ENCODE peak calls at places on chromosomes 6 and 20, in seven cellular contexts. One of them, this sample, is unnamed.
A peak's percentile ranks its signal among the peaks of the same experiment; 100 is the strongest.

GRCh38 chr20:37944456-37944981 is 41.6 kb downstream of the VSTM2L start:
- DNase-seq in H1: peak; percentile 40
- DNase-seq in H9: peak; percentile 25
- DNase-seq in IMR-90: no peak
- DNase-seq in mesenchymal stem cell: no peak
- DNase-seq in mesendoderm: no peak
- DNase-seq in neuronal stem cell: no peak
- DNase-seq in this sample: no peak

GRCh38 chr6:51618563-51618962 is 468.9 kb downstream of the PKHD1 start:
- DNase-seq in H1: no peak
- DNase-seq in H9: no peak
- DNase-seq in IMR-90: no peak
- DNase-seq in mesenchymal stem cell: no peak
- DNase-seq in mesendoderm: peak; percentile 36
- DNase-seq in neuronal stem cell: peak; percentile 2
- DNase-seq in this sample: no peak

GRCh38 chr20:63321148-63321831 is 28.3 kb downstream of the COL20A1 start:
- DNase-seq in H1: no peak
- DNase-seq in H9: no peak
- DNase-seq in IMR-90: peak; percentile 40
- DNase-seq in mesenchymal stem cell: no peak
- DNase-seq in mesendoderm: no peak
- DNase-seq in neuronal stem cell: no peak
- DNase-seq in this sample: no peak

GRCh38 chr20:57451759-57452661 is 60.8 kb downstream of the RBM38 start:
- DNase-seq in H1: no peak
- DNase-seq in H9: no peak
- DNase-seq in IMR-90: no peak
- DNase-seq in mesenchymal stem cell: no peak
- DNase-seq in mesendoderm: no peak
- DNase-seq in neuronal stem cell: no peak
- DNase-seq in this sample: no peak

GRCh38 chr6:20708367-20709124 is 174.3 kb downstream of the CDKAL1 start:
- DNase-seq in H1: no peak
- DNase-seq in H9: no peak
- DNase-seq in IMR-90: peak; percentile 31
- DNase-seq in mesenchymal stem cell: no peak
- DNase-seq in mesendoderm: peak; percentile 19
- DNase-seq in neuronal stem cell: no peak
- DNase-seq in this sample: no peak

GRCh38 chr6:142695016-142695415 is 250.0 kb downstream of the HIVEP2 start:
- DNase-seq in H1: no peak
- DNase-seq in H9: no peak
- DNase-seq in IMR-90: peak; percentile 35
- DNase-seq in mesenchymal stem cell: no peak
- DNase-seq in mesendoderm: no peak
- DNase-seq in neuronal stem cell: no peak
- DNase-seq in this sample: no peak

GRCh38 chr6:148868314-148868713 is 121.5 kb downstream of the UST start:
- DNase-seq in H1: no peak
- DNase-seq in H9: no peak
- DNase-seq in IMR-90: peak; percentile 86
- DNase-seq in mesenchymal stem cell: peak; percentile 63
- DNase-seq in mesendoderm: no peak
- DNase-seq in neuronal stem cell: no peak
- DNase-seq in this sample: no peak

GRCh38 chr6:132780770-132781371 is 17.6 kb downstream of the SLC18B1 start:
- DNase-seq in H1: no peak
- DNase-seq in H9: no peak
- DNase-seq in IMR-90: peak; percentile 63
- DNase-seq in mesenchymal stem cell: peak; percentile 41
- DNase-seq in mesendoderm: peak; percentile 27
- DNase-seq in neuronal stem cell: no peak
- DNase-seq in this sample: no peak

GRCh38 chr6:31652925-31653724 is 664 bp upstream of the BAG6 start:
- DNase-seq in H1: no peak
- DNase-seq in H9: peak; percentile 93
- DNase-seq in IMR-90: no peak
- DNase-seq in mesenchymal stem cell: peak; percentile 96
- DNase-seq in mesendoderm: peak; percentile 98
- DNase-seq in neuronal stem cell: peak; percentile 21
- DNase-seq in this sample: no peak

GRCh38 chr6:37714836-37715425 is 17.2 kb upstream of the MDGA1 start:
- DNase-seq in H1: no peak
- DNase-seq in H9: no peak
- DNase-seq in IMR-90: peak; percentile 66
- DNase-seq in mesenchymal stem cell: peak; percentile 52
- DNase-seq in mesendoderm: no peak
- DNase-seq in neuronal stem cell: no peak
- DNase-seq in this sample: no peak

GRCh38 chr20:4832469-4832868 is 110.8 kb downstream of the PRND start:
- DNase-seq in H1: no peak
- DNase-seq in H9: no peak
- DNase-seq in IMR-90: no peak
- DNase-seq in mesenchymal stem cell: no peak
- DNase-seq in mesendoderm: no peak
- DNase-seq in neuronal stem cell: no peak
- DNase-seq in this sample: no peak

GRCh38 chr6:11854418-11855165 is 76.0 kb upstream of the ADTRP start:
- DNase-seq in H1: no peak
- DNase-seq in H9: no peak
- DNase-seq in IMR-90: peak; percentile 89
- DNase-seq in mesenchymal stem cell: peak; percentile 82
- DNase-seq in mesendoderm: no peak
- DNase-seq in neuronal stem cell: no peak
- DNase-seq in this sample: peak; percentile 36

GRCh38 chr6:128914051-128914450 is 31.1 kb downstream of the LAMA2 start:
- DNase-seq in H1: no peak
- DNase-seq in H9: no peak
- DNase-seq in IMR-90: no peak
- DNase-seq in mesenchymal stem cell: no peak
- DNase-seq in mesendoderm: no peak
- DNase-seq in neuronal stem cell: no peak
- DNase-seq in this sample: no peak

GRCh38 chr20:51953731-51954340 is 151.5 kb upstream of the SALL4 start:
- DNase-seq in H1: no peak
- DNase-seq in H9: no peak
- DNase-seq in IMR-90: no peak
- DNase-seq in mesenchymal stem cell: no peak
- DNase-seq in mesendoderm: no peak
- DNase-seq in neuronal stem cell: no peak
- DNase-seq in this sample: no peak

GRCh38 chr6:84623956-84624680 is 140.3 kb downstream of the TBX18 start:
- DNase-seq in H1: no peak
- DNase-seq in H9: no peak
- DNase-seq in IMR-90: peak; percentile 84
- DNase-seq in mesenchymal stem cell: peak; percentile 70
- DNase-seq in mesendoderm: peak; percentile 27
- DNase-seq in neuronal stem cell: no peak
- DNase-seq in this sample: peak; percentile 37

GRCh38 chr6:108589244-108589730 is 28.6 kb downstream of the FOXO3 start:
- DNase-seq in H1: peak; percentile 60
- DNase-seq in H9: peak; percentile 89
- DNase-seq in IMR-90: peak; percentile 63
- DNase-seq in mesenchymal stem cell: peak; percentile 88
- DNase-seq in mesendoderm: peak; percentile 95
- DNase-seq in neuronal stem cell: peak; percentile 62
- DNase-seq in this sample: peak; percentile 91

GRCh38 chr20:45342863-45343444 is 5.3 kb downstream of the SDC4 start:
- DNase-seq in H1: no peak
- DNase-seq in H9: no peak
- DNase-seq in IMR-90: no peak
- DNase-seq in mesenchymal stem cell: no peak
- DNase-seq in mesendoderm: no peak
- DNase-seq in neuronal stem cell: no peak
- DNase-seq in this sample: no peak

GRCh38 chr6:11142296-11143027 is 30.9 kb upstream of the ERVFRD-1 start:
- DNase-seq in H1: no peak
- DNase-seq in H9: no peak
- DNase-seq in IMR-90: no peak
- DNase-seq in mesenchymal stem cell: no peak
- DNase-seq in mesendoderm: no peak
- DNase-seq in neuronal stem cell: no peak
- DNase-seq in this sample: no peak

GRCh38 chr6:30154709-30155521 is 6.1 kb downstream of the TRIM10 start:
- DNase-seq in H1: no peak
- DNase-seq in H9: no peak
- DNase-seq in IMR-90: peak; percentile 50
- DNase-seq in mesenchymal stem cell: peak; percentile 7
- DNase-seq in mesendoderm: no peak
- DNase-seq in neuronal stem cell: no peak
- DNase-seq in this sample: no peak

GRCh38 chr6:43715056-43715788 is 27.6 kb upstream of the MRPS18A start:
- DNase-seq in H1: no peak
- DNase-seq in H9: no peak
- DNase-seq in IMR-90: no peak
- DNase-seq in mesenchymal stem cell: no peak
- DNase-seq in mesendoderm: no peak
- DNase-seq in neuronal stem cell: no peak
- DNase-seq in this sample: no peak

GRCh38 chr6:169239181-169239580 is 14.5 kb downstream of the THBS2 start:
- DNase-seq in H1: no peak
- DNase-seq in H9: no peak
- DNase-seq in IMR-90: no peak
- DNase-seq in mesenchymal stem cell: no peak
- DNase-seq in mesendoderm: no peak
- DNase-seq in neuronal stem cell: no peak
- DNase-seq in this sample: no peak

DNA sequence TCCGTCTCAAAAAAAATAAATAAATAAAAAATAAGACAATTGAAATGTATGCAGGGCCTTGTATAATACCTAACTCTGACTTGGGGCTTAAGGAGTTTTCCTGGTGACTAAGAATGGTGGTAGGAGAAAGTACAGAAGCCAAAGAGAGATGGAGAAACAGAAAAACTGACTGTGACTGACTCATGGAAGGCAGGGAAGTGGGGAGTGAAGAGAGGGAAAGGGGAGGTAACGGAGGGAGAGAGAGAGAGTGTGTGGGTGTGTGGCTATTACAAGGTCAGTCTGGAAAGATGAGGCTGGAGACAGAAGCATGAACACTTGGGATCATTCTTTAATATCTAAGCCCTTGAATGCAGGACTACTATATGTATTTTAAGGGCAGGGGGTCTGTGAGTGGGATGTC is 38.5 kb downstream of the SNRNP48 start:
- DNase-seq in H1: no peak
- DNase-seq in H9: no peak
- DNase-seq in IMR-90: peak; percentile 71
- DNase-seq in mesenchymal stem cell: no peak
- DNase-seq in mesendoderm: no peak
- DNase-seq in neuronal stem cell: no peak
- DNase-seq in this sample: no peak
- H4K8ac ChIP-seq in H1: no peak overlapping the region
- H4K8ac ChIP-seq in H9: no peak overlapping the region
- H4K8ac ChIP-seq in IMR-90: no peak overlapping the region
- H4K8ac ChIP-seq in mesenchymal stem cell: no peak overlapping the region
- H4K8ac ChIP-seq in mesendoderm: no peak overlapping the region
- H4K8ac ChIP-seq in neuronal stem cell: no peak overlapping the region
- H4K8ac ChIP-seq in this sample: no peak overlapping the region

DNA sequence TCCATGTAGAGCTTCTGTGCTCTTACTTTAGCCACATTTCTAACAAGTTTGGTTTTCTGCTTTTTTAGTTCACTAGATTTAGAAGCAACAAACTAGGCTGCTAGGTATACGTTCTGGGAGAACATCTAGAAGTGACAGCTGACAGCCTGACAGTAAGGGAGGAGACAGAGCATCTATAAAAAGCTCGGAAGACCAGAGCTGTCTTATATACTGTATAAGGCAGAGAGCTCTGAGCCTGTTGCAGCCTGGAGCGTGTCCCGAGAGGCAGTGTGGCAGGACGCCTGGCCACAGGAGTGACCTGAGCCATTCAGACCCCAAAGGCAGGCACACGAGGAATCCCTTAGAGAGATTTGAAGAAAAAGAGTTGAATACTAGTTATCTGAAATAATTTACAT is 24.6 kb downstream of the PPP1R14C start:
- DNase-seq in H1: no peak
- DNase-seq in H9: no peak
- DNase-seq in IMR-90: no peak
- DNase-seq in mesenchymal stem cell: no peak
- DNase-seq in mesendoderm: no peak
- DNase-seq in neuronal stem cell: no peak
- DNase-seq in this sample: no peak
- H3K23ac ChIP-seq in H1: no peak overlapping the region
- H3K23ac ChIP-seq in H9: no peak overlapping the region
- H3K23ac ChIP-seq in IMR-90: no peak overlapping the region
- H3K23ac ChIP-seq in mesenchymal stem cell: no peak overlapping the region
- H3K23ac ChIP-seq in mesendoderm: no peak overlapping the region
- H3K23ac ChIP-seq in neuronal stem cell: no peak overlapping the region
- H3K23ac ChIP-seq in this sample: no peak overlapping the region

DNA sequence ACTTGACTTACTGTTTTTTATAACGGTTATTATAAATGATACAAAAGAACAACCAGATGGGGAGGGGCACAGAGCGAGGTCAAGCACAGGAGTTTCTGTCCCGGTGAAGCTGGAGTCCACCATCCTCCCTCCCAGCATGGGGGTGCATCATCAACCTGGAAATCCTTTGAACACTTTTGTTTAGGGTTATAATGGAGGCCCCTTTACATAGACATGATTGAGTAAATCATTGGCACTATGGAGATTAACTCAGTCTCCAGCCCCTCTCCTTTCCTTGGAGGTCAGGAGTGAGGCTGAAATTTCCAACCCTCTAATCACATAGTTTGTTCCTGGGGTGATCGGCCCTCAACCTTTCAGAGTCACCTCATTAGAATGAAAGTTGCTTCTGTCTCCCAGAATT is 71.8 kb upstream of the ANKEF1 start:
- DNase-seq in H1: no peak
- DNase-seq in H9: no peak
- DNase-seq in IMR-90: no peak
- DNase-seq in mesenchymal stem cell: no peak
- DNase-seq in mesendoderm: no peak
- DNase-seq in neuronal stem cell: no peak
- DNase-seq in this sample: no peak
- H3K4ac ChIP-seq in H1: no peak overlapping the region
- H3K4ac ChIP-seq in H9: no peak overlapping the region
- H3K4ac ChIP-seq in IMR-90: no peak overlapping the region
- H3K4ac ChIP-seq in mesenchymal stem cell: no peak overlapping the region
- H3K4ac ChIP-seq in mesendoderm: no peak overlapping the region
- H3K4ac ChIP-seq in neuronal stem cell: no peak overlapping the region
- H3K4ac ChIP-seq in this sample: no peak overlapping the region

GRCh38 chr6:16819752-16820151 is 58.5 kb upstream of the ATXN1 start:
- DNase-seq in H1: no peak
- DNase-seq in H9: no peak
- DNase-seq in IMR-90: peak; percentile 30
- DNase-seq in mesenchymal stem cell: no peak
- DNase-seq in mesendoderm: no peak
- DNase-seq in neuronal stem cell: no peak
- DNase-seq in this sample: no peak

GRCh38 chr6:16821834-16822264 is 60.6 kb upstream of the ATXN1 start:
- DNase-seq in H1: no peak
- DNase-seq in H9: no peak
- DNase-seq in IMR-90: no peak
- DNase-seq in mesenchymal stem cell: no peak
- DNase-seq in mesendoderm: no peak
- DNase-seq in neuronal stem cell: no peak
- DNase-seq in this sample: no peak

GRCh38 chr6:16816891-16817290 is 55.6 kb upstream of the ATXN1 start:
- DNase-seq in H1: no peak
- DNase-seq in H9: no peak
- DNase-seq in IMR-90: no peak
- DNase-seq in mesenchymal stem cell: no peak
- DNase-seq in mesendoderm: no peak
- DNase-seq in neuronal stem cell: no peak
- DNase-seq in this sample: no peak

GRCh38 chr6:16818992-16819626 is 57.8 kb upstream of the ATXN1 start:
- DNase-seq in H1: no peak
- DNase-seq in H9: no peak
- DNase-seq in IMR-90: no peak
- DNase-seq in mesenchymal stem cell: no peak
- DNase-seq in mesendoderm: no peak
- DNase-seq in neuronal stem cell: no peak
- DNase-seq in this sample: no peak

GRCh38 chr6:16817594-16817993 is 56.3 kb upstream of the ATXN1 start:
- DNase-seq in H1: no peak
- DNase-seq in H9: no peak
- DNase-seq in IMR-90: peak; percentile 39
- DNase-seq in mesenchymal stem cell: no peak
- DNase-seq in mesendoderm: no peak
- DNase-seq in neuronal stem cell: no peak
- DNase-seq in this sample: no peak
- H4K8ac ChIP-seq in H1: no peak overlapping the region
- H4K8ac ChIP-seq in H9: no peak overlapping the region
- H4K8ac ChIP-seq in IMR-90: no peak overlapping the region
- H4K8ac ChIP-seq in mesenchymal stem cell: no peak overlapping the region
- H4K8ac ChIP-seq in mesendoderm: no peak overlapping the region
- H4K8ac ChIP-seq in neuronal stem cell: no peak overlapping the region
- H4K8ac ChIP-seq in this sample: no peak overlapping the region